ENCODE peak calls at places on chromosomes 2 and 18, in ten cellular contexts. Q is fibroblast of the aortic adventitia, S is fibroblast of pulmonary artery, G is GM23338, T is mammary epithelial cell, P is GM12864, E is IMR-90, F is Panc1, B is GM12865, N is sigmoid colon. X is an unnamed sample.

GRCh38 chr2:106280224-106280623 is 86.1 kb upstream of the UXS1 start:
- DNase-seq in Q (no peak), S (no peak), G (no peak), T (no peak), P (no peak), E (no peak), F (no peak), B (no peak), N (no peak), X (no peak)

GRCh38 chr18:76524900-76525698 is 30.1 kb upstream of the ZNF516 start:
- DNase-seq in Q (peak), S (peak), G (peak), T (peak), P (no peak), E (peak), F (no peak), B (peak), N (no peak), X (peak)

GRCh38 chr2:7063789-7064188 is 146.6 kb downstream of the RNF144A start:
- DNase-seq in Q (no peak), S (no peak), G (no peak), T (no peak), P (no peak), E (no peak), F (no peak), B (no peak), N (no peak), X (no peak)

GRCh38 chr2:118536306-118536705 is 311.1 kb downstream of the EN1 start:
- DNase-seq in Q (no peak), S (no peak), G (no peak), T (no peak), P (no peak), E (no peak), F (no peak), B (no peak), N (no peak), X (no peak)

GRCh38 chr2:65366595-65367125 is 65.7 kb downstream of the SPRED2 start:
- DNase-seq in Q (peak), S (peak), G (no peak), T (peak), P (peak), E (peak), F (peak), B (peak), N (no peak), X (peak)

GRCh38 chr2:207505728-207506127 is 24.0 kb upstream of the CREB1 start:
- DNase-seq in Q (peak), S (peak), G (peak), T (peak), P (no peak), E (peak), F (peak), B (no peak), N (no peak), X (peak)

GRCh38 chr2:170088776-170089175 is 89.2 kb upstream of the MYO3B start:
- DNase-seq in Q (peak), S (peak), G (no peak), T (no peak), P (no peak), E (peak), F (no peak), B (no peak), N (no peak), X (peak)

GRCh38 chr2:127609818-127610217 is 36.1 kb upstream of the GPR17 start:
- DNase-seq in Q (no peak), S (no peak), G (no peak), T (no peak), P (no peak), E (no peak), F (no peak), B (no peak), N (peak), X (no peak)

GRCh38 chr2:121128741-121129659 is 156.0 kb downstream of the TFCP2L1 start:
- DNase-seq in Q (peak), S (peak), G (peak), T (peak), P (no peak), E (no peak), F (no peak), B (peak), N (no peak), X (peak)

GRCh38 chr2:16620590-16620989 is 45.0 kb downstream of the CYRIA start:
- DNase-seq in Q (no peak), S (no peak), G (no peak), T (peak), P (no peak), E (no peak), F (no peak), B (no peak), N (no peak), X (no peak)

GRCh38 chr2:240642061-240642805 is 17.0 kb downstream of the GPR35 start:
- DNase-seq in Q (no peak), S (no peak), G (no peak), T (no peak), P (no peak), E (no peak), F (no peak), B (no peak), N (peak), X (no peak)

GRCh38 chr2:233446121-233446520 is 91.8 kb downstream of the DGKD start:
- DNase-seq in Q (no peak), S (no peak), G (no peak), T (no peak), P (no peak), E (no peak), F (no peak), B (no peak), N (no peak), X (no peak)

GRCh38 chr2:43133336-43133707 is 93.1 kb downstream of the ZFP36L2 start:
- DNase-seq in Q (no peak), S (no peak), G (no peak), T (no peak), P (no peak), E (no peak), F (no peak), B (no peak), N (no peak), X (no peak)

GRCh38 chr2:141522702-141523101 is 608.1 kb downstream of the LRP1B start:
- DNase-seq in Q (no peak), S (no peak), G (no peak), T (no peak), P (no peak), E (no peak), F (no peak), B (no peak), N (no peak), X (no peak)

GRCh38 chr2:19046986-19047780 is 311.2 kb downstream of the OSR1 start:
- DNase-seq in Q (peak), S (peak), G (no peak), T (no peak), P (peak), E (peak), F (no peak), B (peak), N (no peak), X (peak)

GRCh38 chr18:11989966-11990380 is 8.7 kb downstream of the IMPA2 start:
- DNase-seq in Q (no peak), S (no peak), G (peak), T (no peak), P (no peak), E (no peak), F (no peak), B (no peak), N (peak), X (no peak)

GRCh38 chr2:235082939-235083338 is 131.1 kb downstream of the SH3BP4 start:
- DNase-seq in Q (no peak), S (no peak), G (no peak), T (no peak), P (no peak), E (no peak), F (no peak), B (peak), N (no peak), X (no peak)

GRCh38 chr2:233486778-233487552 is 79.6 kb downstream of the USP40 start:
- DNase-seq in Q (peak), S (peak), G (no peak), T (peak), P (no peak), E (peak), F (peak), B (no peak), N (no peak), X (peak)

GRCh38 chr2:186544255-186544675 is 45.6 kb upstream of the ITGAV start:
- DNase-seq in Q (peak), S (peak), G (peak), T (peak), P (no peak), E (peak), F (peak), B (peak), N (no peak), X (peak)

GRCh38 chr2:188628989-188629889 is 337.6 kb downstream of the GULP1 start:
- DNase-seq in Q (peak), S (peak), G (no peak), T (peak), P (no peak), E (peak), F (no peak), B (no peak), N (no peak), X (peak)

GRCh38 chr2:30239308-30240161 is 8.2 kb downstream of the LBH start:
- DNase-seq in Q (peak), S (peak), G (peak), T (no peak), P (no peak), E (peak), F (peak), B (peak), N (peak), X (peak)

GRCh38 chr2:108616731-108617161 is 82.5 kb downstream of the LIMS1 start:
- DNase-seq in Q (peak), S (no peak), G (no peak), T (peak), P (no peak), E (peak), F (no peak), B (no peak), N (no peak), X (peak)

GRCh38 chr2:101401316-101401660 is 14.0 kb upstream of the CREG2 start:
- DNase-seq in Q (no peak), S (no peak), G (no peak), T (no peak), P (no peak), E (no peak), F (no peak), B (no peak), N (no peak), X (no peak)

GRCh38 chr2:158501301-158501700 is 44.5 kb downstream of the PKP4 start:
- DNase-seq in Q (no peak), S (no peak), G (no peak), T (no peak), P (no peak), E (no peak), F (no peak), B (no peak), N (peak), X (no peak)

GRCh38 chr2:205646680-205647079 is 35.6 kb upstream of the NRP2 start:
- DNase-seq in Q (no peak), S (no peak), G (peak), T (no peak), P (peak), E (no peak), F (no peak), B (peak), N (no peak), X (no peak)

GRCh38 chr2:133791191-133791590 is 222.9 kb upstream of the NCKAP5 start:
- DNase-seq in Q (peak), S (peak), G (no peak), T (no peak), P (no peak), E (peak), F (no peak), B (no peak), N (no peak), X (peak)
- TF ChIP-seq CTCF in Q (no peak), S (no peak), G (no peak), T (no peak), P (no peak), E (no peak), F (no peak), B (no peak), N (no peak), X (no peak)

GRCh38 chr18:10439898-10440297 is 14.5 kb upstream of the APCDD1 start:
- DNase-seq in Q (no peak), S (no peak), G (no peak), T (no peak), P (no peak), E (no peak), F (no peak), B (no peak), N (no peak), X (no peak)
- H3K4me3 ChIP-seq in Q (no peak), S (no peak), G (no peak), T (no peak), P (no peak), E (no peak), F (no peak), B (no peak), N (no peak), X (no peak)

GRCh38 chr18:41126541-41127235 is 828.3 kb upstream of the PIK3C3 start:
- DNase-seq in Q (peak), S (peak), G (no peak), T (peak), P (no peak), E (peak), F (no peak), B (no peak), N (no peak), X (peak)
- TF ChIP-seq CTCF in Q (no peak), S (no peak), G (no peak), T (no peak), P (no peak), E (no peak), F (no peak), B (no peak), N (no peak), X (no peak)

DNA sequence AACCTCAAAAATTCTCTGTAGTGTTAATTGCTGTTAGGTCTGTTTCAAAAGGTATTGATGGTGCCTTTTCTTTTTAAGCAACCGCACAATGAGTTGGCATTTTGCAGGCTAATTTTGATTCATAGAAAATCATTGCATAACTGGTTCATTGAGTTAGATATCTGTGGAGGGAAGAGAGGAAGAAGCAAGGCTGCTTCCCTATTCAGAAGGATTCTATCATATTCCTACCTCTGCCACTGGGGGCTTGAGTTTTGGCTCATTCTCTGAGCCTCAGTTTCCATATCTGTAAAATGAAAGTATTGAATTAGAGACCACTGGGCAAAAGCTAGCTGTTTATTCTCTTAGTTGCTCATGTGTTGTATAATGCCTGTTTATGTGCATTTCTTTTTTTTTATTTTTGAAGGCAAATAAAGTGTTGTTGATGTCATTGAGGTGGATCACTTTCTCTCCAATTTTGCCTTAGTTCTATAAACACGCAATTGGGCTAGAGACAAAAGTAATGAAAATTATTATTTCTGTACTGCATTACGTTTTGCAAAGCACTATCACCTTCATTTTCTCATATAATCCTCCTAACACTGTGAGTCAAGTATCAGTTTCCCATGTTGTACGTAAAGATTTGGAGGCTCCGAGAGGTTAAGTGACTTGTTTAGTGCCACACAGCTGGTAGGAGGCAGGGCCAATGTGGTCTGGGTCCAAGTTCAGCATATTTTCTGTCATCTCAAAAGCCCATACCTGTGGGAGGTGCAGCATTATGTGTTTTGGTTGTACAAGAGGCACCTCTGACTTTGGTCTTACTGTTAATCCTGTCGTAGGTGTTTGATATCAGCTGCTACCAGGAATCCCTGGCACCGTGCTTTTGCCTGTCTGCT is 5.9 kb downstream of the TRIB2 start:
- DNase-seq in Q (no peak), S (no peak), G (no peak), T (no peak), P (no peak), E (no peak), F (no peak), B (no peak), N (no peak), X (no peak)
- H3K4me3 ChIP-seq in Q (peak), S (peak), G (no peak), T (no peak), P (no peak), E (no peak), F (no peak), B (no peak), N (no peak), X (no peak)

GRCh38 chr18:57906852-57907251 is 103.7 kb upstream of the ATP8B1 start:
- DNase-seq in Q (no peak), S (no peak), G (peak), T (peak), P (no peak), E (no peak), F (no peak), B (no peak), N (no peak), X (no peak)
- TF ChIP-seq CTCF in Q (no peak), S (peak), G (peak), T (peak), P (peak), E (no peak), F (peak), B (no peak), N (no peak), X (peak)

GRCh38 chr2:11777886-11778415 is 31.5 kb downstream of the LPIN1 start:
- DNase-seq in Q (no peak), S (no peak), G (no peak), T (no peak), P (no peak), E (no peak), F (no peak), B (no peak), N (no peak), X (no peak)
- H3K4me3 ChIP-seq in Q (no peak), S (no peak), G (no peak), T (no peak), P (no peak), E (no peak), F (no peak), B (no peak), N (no peak), X (no peak)

GRCh38 chr2:61898810-61899209 is 6.7 kb upstream of the COMMD1 start:
- DNase-seq in Q (peak), S (peak), G (peak), T (no peak), P (no peak), E (peak), F (no peak), B (peak), N (no peak), X (peak)
- TF ChIP-seq CTCF in Q (peak), S (peak), G (peak), T (peak), P (peak), E (peak), F (no peak), B (peak), N (no peak), X (peak)

DNA sequence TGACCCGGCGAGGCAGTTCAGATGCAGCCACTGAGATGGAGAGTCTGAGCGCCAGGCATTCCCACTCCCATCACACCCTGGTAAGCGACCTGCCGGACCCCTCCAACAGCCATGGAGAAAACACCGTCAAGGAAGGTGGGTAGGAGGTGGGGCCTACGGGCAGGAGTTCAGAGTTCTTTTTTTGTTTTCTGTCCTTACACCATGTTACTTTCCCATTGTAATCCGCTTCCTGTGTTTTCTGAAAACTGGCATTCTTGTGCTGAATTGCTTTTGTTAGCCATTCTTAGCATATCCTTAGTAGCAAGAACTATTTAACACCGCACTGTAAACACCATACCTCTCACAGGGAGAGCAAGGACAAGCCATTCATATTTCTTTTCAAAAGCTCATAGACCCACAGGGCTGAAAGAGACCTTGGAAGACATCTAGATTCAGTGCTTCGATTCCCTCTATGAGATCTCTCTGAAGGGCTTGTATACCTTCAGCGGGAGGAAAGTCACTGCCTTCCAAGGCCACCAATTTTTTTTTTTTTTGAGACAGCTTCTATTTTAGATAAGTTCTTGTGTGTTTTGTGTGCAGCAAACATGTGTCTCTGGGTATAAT is 46.3 kb downstream of the UNC80 start:
- DNase-seq in Q (no peak), S (no peak), G (peak), T (no peak), P (no peak), E (no peak), F (no peak), B (no peak), N (no peak), X (no peak)
- H3K4me3 ChIP-seq in Q (no peak), S (no peak), G (peak), T (no peak), P (no peak), E (no peak), F (no peak), B (no peak), N (no peak), X (no peak)